ENCODE peak calls at places on chromosomes 13 and 19, in nine cellular contexts. One of them, this sample, is unnamed.

GRCh38 chr13:113592571-113592970 is 8.0 kb downstream of the TFDP1 start:
- DNase-seq in mammary epithelial cell: no peak
- DNase-seq in body of pancreas: no peak
- DNase-seq in Peyer's patch: no peak
- DNase-seq in cardiac muscle cell: no peak
- DNase-seq in colonic mucosa: peak
- DNase-seq in keratinocyte: no peak
- DNase-seq in HFF-Myc: no peak
- DNase-seq in cardiac fibroblast: no peak
- DNase-seq in this sample: no peak

GRCh38 chr19:53424968-53425597 is 6.7 kb upstream of the ZNF761 start:
- DNase-seq in mammary epithelial cell: peak
- DNase-seq in body of pancreas: peak
- DNase-seq in Peyer's patch: peak
- DNase-seq in cardiac muscle cell: peak
- DNase-seq in colonic mucosa: peak
- DNase-seq in keratinocyte: peak
- DNase-seq in HFF-Myc: peak
- DNase-seq in cardiac fibroblast: peak
- DNase-seq in this sample: peak

GRCh38 chr13:84445776-84446175 is 563.5 kb upstream of the SLITRK1 start:
- DNase-seq in mammary epithelial cell: peak
- DNase-seq in body of pancreas: no peak
- DNase-seq in Peyer's patch: no peak
- DNase-seq in cardiac muscle cell: no peak
- DNase-seq in colonic mucosa: no peak
- DNase-seq in keratinocyte: peak
- DNase-seq in HFF-Myc: no peak
- DNase-seq in cardiac fibroblast: no peak
- DNase-seq in this sample: peak

GRCh38 chr13:99124695-99125334 is 75.8 kb upstream of the UBAC2 start:
- DNase-seq in mammary epithelial cell: peak
- DNase-seq in body of pancreas: no peak
- DNase-seq in Peyer's patch: no peak
- DNase-seq in cardiac muscle cell: no peak
- DNase-seq in colonic mucosa: no peak
- DNase-seq in keratinocyte: no peak
- DNase-seq in HFF-Myc: peak
- DNase-seq in cardiac fibroblast: peak
- DNase-seq in this sample: peak

GRCh38 chr13:71290963-71291937 is 575.8 kb downstream of the DACH1 start:
- DNase-seq in mammary epithelial cell: peak
- DNase-seq in body of pancreas: peak
- DNase-seq in Peyer's patch: no peak
- DNase-seq in cardiac muscle cell: no peak
- DNase-seq in colonic mucosa: no peak
- DNase-seq in keratinocyte: peak
- DNase-seq in HFF-Myc: no peak
- DNase-seq in cardiac fibroblast: peak
- DNase-seq in this sample: no peak

GRCh38 chr13:32153056-32153455 is 121.5 kb downstream of the FRY start:
- DNase-seq in mammary epithelial cell: peak
- DNase-seq in body of pancreas: no peak
- DNase-seq in Peyer's patch: no peak
- DNase-seq in cardiac muscle cell: no peak
- DNase-seq in colonic mucosa: no peak
- DNase-seq in keratinocyte: no peak
- DNase-seq in HFF-Myc: peak
- DNase-seq in cardiac fibroblast: peak
- DNase-seq in this sample: peak

GRCh38 chr13:38763446-38764381 is 76.8 kb downstream of the FREM2 start:
- DNase-seq in mammary epithelial cell: peak
- DNase-seq in body of pancreas: peak
- DNase-seq in Peyer's patch: no peak
- DNase-seq in cardiac muscle cell: peak
- DNase-seq in colonic mucosa: no peak
- DNase-seq in keratinocyte: no peak
- DNase-seq in HFF-Myc: peak
- DNase-seq in cardiac fibroblast: peak
- DNase-seq in this sample: peak

GRCh38 chr19:5313307-5313706 is 27.3 kb downstream of the PTPRS start:
- DNase-seq in mammary epithelial cell: no peak
- DNase-seq in body of pancreas: no peak
- DNase-seq in Peyer's patch: no peak
- DNase-seq in cardiac muscle cell: peak
- DNase-seq in colonic mucosa: no peak
- DNase-seq in keratinocyte: no peak
- DNase-seq in HFF-Myc: no peak
- DNase-seq in cardiac fibroblast: no peak
- DNase-seq in this sample: no peak

GRCh38 chr19:58554494-58555368 is at the start of gene CHMP2A:
- DNase-seq in mammary epithelial cell: peak
- DNase-seq in body of pancreas: peak
- DNase-seq in Peyer's patch: peak
- DNase-seq in cardiac muscle cell: peak
- DNase-seq in colonic mucosa: peak
- DNase-seq in keratinocyte: no peak
- DNase-seq in HFF-Myc: peak
- DNase-seq in cardiac fibroblast: peak
- DNase-seq in this sample: peak

GRCh38 chr19:46271488-46272197 is 25.2 kb upstream of the HIF3A start:
- DNase-seq in mammary epithelial cell: peak
- DNase-seq in body of pancreas: no peak
- DNase-seq in Peyer's patch: no peak
- DNase-seq in cardiac muscle cell: no peak
- DNase-seq in colonic mucosa: no peak
- DNase-seq in keratinocyte: no peak
- DNase-seq in HFF-Myc: no peak
- DNase-seq in cardiac fibroblast: peak
- DNase-seq in this sample: peak

GRCh38 chr13:41609828-41610227 is 152.5 kb downstream of the RGCC start:
- DNase-seq in mammary epithelial cell: no peak
- DNase-seq in body of pancreas: no peak
- DNase-seq in Peyer's patch: no peak
- DNase-seq in cardiac muscle cell: no peak
- DNase-seq in colonic mucosa: no peak
- DNase-seq in keratinocyte: no peak
- DNase-seq in HFF-Myc: no peak
- DNase-seq in cardiac fibroblast: no peak
- DNase-seq in this sample: no peak

GRCh38 chr13:75226755-75227435 is 255.1 kb downstream of the TBC1D4 start:
- DNase-seq in mammary epithelial cell: peak
- DNase-seq in body of pancreas: no peak
- DNase-seq in Peyer's patch: no peak
- DNase-seq in cardiac muscle cell: no peak
- DNase-seq in colonic mucosa: no peak
- DNase-seq in keratinocyte: peak
- DNase-seq in HFF-Myc: no peak
- DNase-seq in cardiac fibroblast: peak
- DNase-seq in this sample: peak

GRCh38 chr19:8342316-8342683 is 762 bp downstream of the KANK3 start:
- DNase-seq in mammary epithelial cell: no peak
- DNase-seq in body of pancreas: no peak
- DNase-seq in Peyer's patch: no peak
- DNase-seq in cardiac muscle cell: no peak
- DNase-seq in colonic mucosa: no peak
- DNase-seq in keratinocyte: no peak
- DNase-seq in HFF-Myc: no peak
- DNase-seq in cardiac fibroblast: no peak
- DNase-seq in this sample: no peak

DNA sequence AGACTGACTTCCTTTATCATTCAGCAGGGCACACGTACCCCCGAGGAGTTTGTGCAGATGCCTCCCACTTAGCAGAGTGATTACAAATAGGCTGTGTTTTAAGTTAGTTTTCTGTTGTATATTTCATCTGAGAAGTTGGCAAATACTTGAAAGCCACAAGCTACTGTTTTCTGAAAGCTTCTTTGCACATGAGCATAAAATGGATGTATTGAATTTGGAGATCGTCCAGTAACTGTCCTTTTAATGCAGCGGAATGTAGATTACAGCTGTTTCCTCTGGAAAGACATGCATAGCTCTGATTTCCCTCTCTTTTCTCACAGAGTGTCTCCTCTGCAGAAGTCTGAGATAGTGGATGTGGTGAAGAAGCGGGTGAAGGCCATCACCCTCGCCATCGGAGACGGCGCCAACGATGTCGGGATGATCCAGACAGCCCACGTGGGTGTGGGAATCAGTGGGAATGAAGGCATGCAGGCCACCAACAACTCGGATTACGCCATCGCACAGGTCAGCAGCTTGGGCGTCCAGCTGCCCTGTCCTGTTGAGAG is 283.0 kb downstream of the SHISA2 start:
- DNase-seq in mammary epithelial cell: no peak
- DNase-seq in body of pancreas: no peak
- DNase-seq in Peyer's patch: no peak
- DNase-seq in cardiac muscle cell: no peak
- DNase-seq in colonic mucosa: no peak
- DNase-seq in keratinocyte: no peak
- DNase-seq in HFF-Myc: no peak
- DNase-seq in cardiac fibroblast: peak
- DNase-seq in this sample: peak
- TF ChIP-seq CTCF in mammary epithelial cell: no peak
- TF ChIP-seq CTCF in body of pancreas: no peak
- TF ChIP-seq CTCF in Peyer's patch: no peak
- TF ChIP-seq CTCF in cardiac muscle cell: no peak
- TF ChIP-seq CTCF in colonic mucosa: no peak
- TF ChIP-seq CTCF in keratinocyte: no peak
- TF ChIP-seq CTCF in HFF-Myc: no peak
- TF ChIP-seq CTCF in cardiac fibroblast: no peak
- TF ChIP-seq CTCF in this sample: no peak

GRCh38 chr13:100244431-100244830 is 155.5 kb downstream of the PCCA start:
- DNase-seq in mammary epithelial cell: no peak
- DNase-seq in body of pancreas: no peak
- DNase-seq in Peyer's patch: no peak
- DNase-seq in cardiac muscle cell: no peak
- DNase-seq in colonic mucosa: no peak
- DNase-seq in keratinocyte: no peak
- DNase-seq in HFF-Myc: no peak
- DNase-seq in cardiac fibroblast: peak
- DNase-seq in this sample: peak

GRCh38 chr13:100247937-100248336 is 159.0 kb downstream of the PCCA start:
- DNase-seq in mammary epithelial cell: no peak
- DNase-seq in body of pancreas: no peak
- DNase-seq in Peyer's patch: no peak
- DNase-seq in cardiac muscle cell: no peak
- DNase-seq in colonic mucosa: no peak
- DNase-seq in keratinocyte: no peak
- DNase-seq in HFF-Myc: no peak
- DNase-seq in cardiac fibroblast: no peak
- DNase-seq in this sample: no peak

GRCh38 chr13:100240109-100240779 is 151.4 kb downstream of the PCCA start:
- DNase-seq in mammary epithelial cell: no peak
- DNase-seq in body of pancreas: no peak
- DNase-seq in Peyer's patch: no peak
- DNase-seq in cardiac muscle cell: no peak
- DNase-seq in colonic mucosa: no peak
- DNase-seq in keratinocyte: no peak
- DNase-seq in HFF-Myc: no peak
- DNase-seq in cardiac fibroblast: no peak
- DNase-seq in this sample: no peak

DNA sequence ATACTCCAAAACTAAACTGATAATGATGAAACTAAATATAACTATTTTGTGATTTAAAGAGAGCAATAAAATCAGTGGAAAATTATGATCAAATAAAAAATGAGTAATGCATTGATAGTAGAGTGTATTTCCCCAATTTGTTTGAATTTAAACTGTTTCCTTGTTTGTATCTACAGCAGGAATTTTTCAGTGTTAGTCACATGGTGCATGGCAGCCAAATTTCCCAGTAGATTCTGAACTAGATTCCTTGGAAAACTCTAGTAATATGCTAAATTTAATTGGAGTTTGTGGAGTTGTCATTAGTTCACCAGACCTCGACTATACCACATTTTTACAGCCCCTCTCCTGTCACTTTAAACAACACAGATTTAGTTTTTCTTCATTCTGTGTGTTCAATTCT is 156.2 kb downstream of the PCCA start:
- DNase-seq in mammary epithelial cell: no peak
- DNase-seq in body of pancreas: no peak
- DNase-seq in Peyer's patch: no peak
- DNase-seq in cardiac muscle cell: no peak
- DNase-seq in colonic mucosa: no peak
- DNase-seq in keratinocyte: no peak
- DNase-seq in HFF-Myc: no peak
- DNase-seq in cardiac fibroblast: no peak
- DNase-seq in this sample: no peak
- H3K4me3 ChIP-seq in mammary epithelial cell: no peak
- H3K4me3 ChIP-seq in body of pancreas: no peak
- H3K4me3 ChIP-seq in Peyer's patch: no peak
- H3K4me3 ChIP-seq in cardiac muscle cell: no peak
- H3K4me3 ChIP-seq in colonic mucosa: no peak
- H3K4me3 ChIP-seq in keratinocyte: no peak
- H3K4me3 ChIP-seq in HFF-Myc: no peak
- H3K4me3 ChIP-seq in cardiac fibroblast: no peak
- H3K4me3 ChIP-seq in this sample: no peak

DNA sequence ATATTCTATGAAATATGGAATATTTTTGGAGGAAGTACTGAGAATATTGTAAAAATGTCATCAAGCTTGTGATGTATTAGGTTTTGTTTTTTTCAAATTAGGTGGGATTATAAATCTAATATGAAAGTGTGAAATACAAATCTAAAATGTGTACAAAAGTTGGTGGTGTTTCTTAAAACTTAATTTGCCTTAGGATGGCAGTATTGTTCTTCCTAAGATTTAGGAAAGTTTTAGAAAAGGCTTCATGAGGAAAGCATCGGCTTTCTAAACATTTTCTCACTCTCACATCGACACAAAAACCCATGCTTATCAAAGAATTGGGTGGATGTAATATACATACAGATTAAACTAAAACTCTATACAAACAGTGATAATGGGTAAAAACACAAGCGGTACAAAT is 972.0 kb upstream of the PCDH20 start:
- DNase-seq in mammary epithelial cell: no peak
- DNase-seq in body of pancreas: no peak
- DNase-seq in Peyer's patch: no peak
- DNase-seq in cardiac muscle cell: no peak
- DNase-seq in colonic mucosa: no peak
- DNase-seq in keratinocyte: no peak
- DNase-seq in HFF-Myc: no peak
- DNase-seq in cardiac fibroblast: peak
- DNase-seq in this sample: peak
- TF ChIP-seq CTCF in mammary epithelial cell: no peak
- TF ChIP-seq CTCF in body of pancreas: no peak
- TF ChIP-seq CTCF in Peyer's patch: no peak
- TF ChIP-seq CTCF in cardiac muscle cell: no peak
- TF ChIP-seq CTCF in colonic mucosa: no peak
- TF ChIP-seq CTCF in keratinocyte: no peak
- TF ChIP-seq CTCF in HFF-Myc: no peak
- TF ChIP-seq CTCF in cardiac fibroblast: no peak
- TF ChIP-seq CTCF in this sample: no peak

DNA sequence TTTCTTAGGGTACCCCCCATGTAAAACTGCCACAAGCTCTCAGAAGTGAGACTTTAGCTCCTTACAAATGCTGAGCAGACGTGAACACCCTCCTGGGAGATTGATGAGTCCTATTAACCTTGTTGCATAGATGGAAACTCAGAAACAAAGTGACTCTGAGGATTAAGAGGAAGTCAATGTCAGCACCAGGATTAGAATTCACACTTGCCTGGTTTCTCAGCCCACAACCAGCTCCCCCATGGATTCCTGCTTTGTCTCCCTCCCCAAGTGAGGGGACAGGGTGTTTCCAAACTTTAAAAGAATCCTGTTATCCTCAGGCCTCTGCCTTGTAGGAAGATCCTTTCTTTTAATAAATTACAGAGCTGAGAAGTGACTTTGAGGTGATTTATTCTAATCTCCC is 324.4 kb downstream of the NDFIP2 start:
- DNase-seq in mammary epithelial cell: no peak
- DNase-seq in body of pancreas: no peak
- DNase-seq in Peyer's patch: no peak
- DNase-seq in cardiac muscle cell: no peak
- DNase-seq in colonic mucosa: no peak
- DNase-seq in keratinocyte: no peak
- DNase-seq in HFF-Myc: no peak
- DNase-seq in cardiac fibroblast: no peak
- DNase-seq in this sample: no peak
- H3K4me3 ChIP-seq in mammary epithelial cell: no peak
- H3K4me3 ChIP-seq in body of pancreas: no peak
- H3K4me3 ChIP-seq in Peyer's patch: no peak
- H3K4me3 ChIP-seq in cardiac muscle cell: no peak
- H3K4me3 ChIP-seq in colonic mucosa: no peak
- H3K4me3 ChIP-seq in keratinocyte: no peak
- H3K4me3 ChIP-seq in HFF-Myc: no peak
- H3K4me3 ChIP-seq in cardiac fibroblast: no peak
- H3K4me3 ChIP-seq in this sample: no peak

This sample was measured in astrocyte of the spinal cord.